ENCODE peak calls at places on chromosome 5, in four cellular contexts. One of them, this sample, is unnamed.

GRCh38 chr5:174482549-174482948 is 241.8 kb upstream of the MSX2 start:
- DNase-seq in kidney: no peak
- DNase-seq in NCI-H1417: peak
- DNase-seq in right atrium auricular region: no peak
- DNase-seq in this sample: no peak

GRCh38 chr5:177459819-177460628 is 13.4 kb downstream of the DBN1 start:
- DNase-seq in kidney: no peak
- DNase-seq in right atrium auricular region: no peak
- DNase-seq in NCI-H1417: no peak
- DNase-seq in this sample: no peak

GRCh38 chr5:107672212-107673105 is 1.7 kb upstream of the EFNA5 start:
- DNase-seq in right atrium auricular region: peak
- DNase-seq in NCI-H1417: peak
- DNase-seq in kidney: peak
- DNase-seq in this sample: peak

GRCh38 chr5:125794922-125795321 is 628.3 kb upstream of the GRAMD2B start:
- DNase-seq in NCI-H1417: no peak
- DNase-seq in right atrium auricular region: no peak
- DNase-seq in kidney: no peak
- DNase-seq in this sample: no peak

GRCh38 chr5:102811962-102812361 is 56.9 kb downstream of the PAM start:
- DNase-seq in NCI-H1417: peak
- DNase-seq in kidney: no peak
- DNase-seq in right atrium auricular region: no peak
- DNase-seq in this sample: peak

GRCh38 chr5:31726952-31727351 is 88.0 kb downstream of the PDZD2 start:
- DNase-seq in kidney: no peak
- DNase-seq in NCI-H1417: no peak
- DNase-seq in right atrium auricular region: no peak
- DNase-seq in this sample: no peak

GRCh38 chr5:139417214-139417613 is 13.3 kb upstream of the SPATA24 start:
- DNase-seq in kidney: no peak
- DNase-seq in NCI-H1417: no peak
- DNase-seq in right atrium auricular region: no peak
- DNase-seq in this sample: peak

GRCh38 chr5:79021753-79022152 is 36.6 kb upstream of the ARSB start:
- DNase-seq in NCI-H1417: no peak
- DNase-seq in kidney: no peak
- DNase-seq in right atrium auricular region: no peak
- DNase-seq in this sample: no peak

GRCh38 chr5:10222326-10222725 is 27.4 kb downstream of the ATPSCKMT start:
- DNase-seq in right atrium auricular region: no peak
- DNase-seq in kidney: no peak
- DNase-seq in NCI-H1417: no peak
- DNase-seq in this sample: no peak